ENCODE peak calls at places on chromosomes 7 and 10, in four cellular contexts. S, D, L and B are unnamed samples.

GRCh38 chr10:74227697-74228424 is 76.8 kb downstream of the ADK start:
- DNase-seq in S (no peak), D (peak; percentile 5), L (peak; percentile 86), B (peak; percentile 79)

GRCh38 chr7:41942468-41943097 is 239.7 kb upstream of the INHBA start:
- DNase-seq in S (no peak), D (peak; percentile 75), L (peak; percentile 61), B (peak; percentile 15)

GRCh38 chr10:6062101-6062771 is at the start of gene IL2RA:
- DNase-seq in S (no peak), D (no peak), L (no peak), B (no peak)

GRCh38 chr10:109891105-109891504 is 32.2 kb downstream of the XPNPEP1 start:
- DNase-seq in S (no peak), D (no peak), L (peak; percentile 74), B (no peak)

GRCh38 chr7:101166909-101167644 is 1.7 kb upstream of the VGF start:
- DNase-seq in S (no peak), D (no peak), L (peak; percentile 53), B (no peak)

GRCh38 chr10:21526952-21527633 is 1.6 kb upstream of the SKIDA1 start:
- DNase-seq in S (no peak), D (peak; percentile 67), L (peak; percentile 62), B (peak; percentile 83)

GRCh38 chr10:6221192-6221940 is 18.6 kb downstream of the PFKFB3 start:
- DNase-seq in S (no peak), D (no peak), L (no peak), B (no peak)

GRCh38 chr7:2112261-2113203 is 120.2 kb downstream of the MAD1L1 start:
- DNase-seq in S (no peak), D (no peak), L (no peak), B (no peak)

GRCh38 chr10:84224411-84225028 is 824 bp downstream of the LRIT2 start:
- DNase-seq in S (no peak), D (no peak), L (no peak), B (no peak)

GRCh38 chr7:154546946-154547587 is 455.9 kb downstream of the PAXIP1 start:
- DNase-seq in S (no peak), D (no peak), L (no peak), B (no peak)

GRCh38 chr7:24595671-24596418 is 22.6 kb downstream of the PALS2 start:
- DNase-seq in S (no peak), D (no peak), L (no peak), B (no peak)

GRCh38 chr10:21281765-21282484 is 243.6 kb downstream of the SKIDA1 start:
- DNase-seq in S (no peak), D (no peak), L (no peak), B (no peak)

GRCh38 chr10:24360286-24361127 is 151.6 kb downstream of the KIAA1217 start:
- DNase-seq in S (no peak), D (peak; percentile 59), L (peak; percentile 79), B (peak; percentile 83)

GRCh38 chr7:144256112-144256511 is 8.5 kb downstream of the OR2A7 start:
- DNase-seq in S (no peak), D (peak; percentile 2), L (peak; percentile 51), B (peak; percentile 5)

GRCh38 chr7:77693830-77694583 is 2.3 kb upstream of the RSBN1L start:
- DNase-seq in S (no peak), D (no peak), L (no peak), B (no peak)

GRCh38 chr7:82506702-82507101 is 63.1 kb upstream of the CACNA2D1 start:
- DNase-seq in S (no peak), D (peak; percentile 81), L (peak; percentile 70), B (peak; percentile 26)

GRCh38 chr10:47451998-47452494 is 31.9 kb downstream of the ANXA8 start:
- DNase-seq in S (no peak), D (no peak), L (no peak), B (no peak)

GRCh38 chr10:69057951-69058297 is 30.0 kb upstream of the SRGN start:
- DNase-seq in S (no peak), D (peak; percentile 32), L (peak; percentile 34), B (peak; percentile 67)

GRCh38 chr7:2403718-2404648 is 572 bp downstream of the CHST12 start:
- DNase-seq in S (no peak), D (peak; percentile 73), L (no peak), B (peak; percentile 42)

GRCh38 chr7:69864283-69864682 is 266.0 kb downstream of the AUTS2 start:
- DNase-seq in S (no peak), D (no peak), L (peak; percentile 40), B (no peak)

GRCh38 chr7:48438196-48438595 is 266.9 kb downstream of the ABCA13 start:
- DNase-seq in S (peak; percentile 29), D (no peak), L (no peak), B (no peak)

GRCh38 chr10:19250542-19250941 is 201.9 kb downstream of the MALRD1 start:
- DNase-seq in S (no peak), D (peak; percentile 8), L (peak; percentile 2), B (peak; percentile 7)

GRCh38 chr10:45514283-45515270 is 140.6 kb downstream of the ALOX5 start:
- DNase-seq in S (no peak), D (peak; percentile 53), L (no peak), B (peak; percentile 22)

GRCh38 chr7:121547341-121548092 is 151.4 kb upstream of the FAM3C start:
- DNase-seq in S (no peak), D (peak; percentile 51), L (peak; percentile 77), B (peak; percentile 84)

GRCh38 chr7:95316588-95316987 is 7.7 kb downstream of the PON1 start:
- DNase-seq in S (no peak), D (no peak), L (no peak), B (no peak)

GRCh38 chr7:2036786-2037185 is 196.0 kb downstream of the MAD1L1 start:
- DNase-seq in S (no peak), D (no peak), L (no peak), B (no peak)

GRCh38 chr10:10056958-10057357 is 960.7 kb upstream of the CELF2 start:
- DNase-seq in S (no peak), D (no peak), L (peak; percentile 7), B (peak; percentile 64)

GRCh38 chr7:29609162-29610030 is 45.8 kb downstream of the PRR15 start:
- DNase-seq in S (no peak), D (peak; percentile 20), L (peak; percentile 79), B (peak; percentile 76)